ENCODE peak calls at places on chromosomes 3 and 15, in ten cellular contexts. K is adrenal gland, L is neural crest cell, Z is cardiac muscle cell, O is WTC11, J is fibroblast of mammary gland, A is foreskin fibroblast, Q is kidney epithelial cell, Y is lower leg skin, X is endothelial cell. V is an unnamed sample.

GRCh38 chr15:41493902-41494189 is 172 bp downstream of the ITPKA start:
- DNase-seq in K (no peak), L (no peak), Z (no peak), O (no peak), J (no peak), A (no peak), Q (no peak), Y (no peak), X (no peak), V (no peak)

GRCh38 chr15:66066439-66066838 is 187.1 kb downstream of the MEGF11 start:
- DNase-seq in K (no peak), L (no peak), Z (no peak), O (no peak), J (no peak), A (no peak), Q (no peak), Y (no peak), X (no peak), V (no peak)

GRCh38 chr15:88076246-88076645 is 180.3 kb downstream of the NTRK3 start:
- DNase-seq in K (no peak), L (no peak), Z (no peak), O (no peak), J (no peak), A (no peak), Q (no peak), Y (no peak), X (no peak), V (no peak)

GRCh38 chr3:13673207-13673606 is 124.3 kb downstream of the FBLN2 start:
- DNase-seq in K (no peak), L (no peak), Z (no peak), O (no peak), J (no peak), A (no peak), Q (no peak), Y (no peak), X (no peak), V (no peak)

GRCh38 chr3:143078883-143079282 is 40.7 kb upstream of the CHST2 start:
- DNase-seq in K (no peak), L (no peak), Z (no peak), O (no peak), J (peak), A (peak), Q (peak), Y (no peak), X (no peak), V (no peak)

GRCh38 chr15:78004919-78005634 is 72.4 kb downstream of the TBC1D2B start:
- DNase-seq in K (peak), L (no peak), Z (no peak), O (no peak), J (peak), A (peak), Q (no peak), Y (peak), X (no peak), V (no peak)

GRCh38 chr3:18027161-18027939 is 284.9 kb upstream of the TBC1D5 start:
- DNase-seq in K (no peak), L (no peak), Z (no peak), O (no peak), J (peak), A (no peak), Q (no peak), Y (no peak), X (no peak), V (no peak)

GRCh38 chr15:40063563-40064011 is 24.6 kb upstream of the SRP14 start:
- DNase-seq in K (no peak), L (no peak), Z (no peak), O (no peak), J (peak), A (peak), Q (peak), Y (no peak), X (no peak), V (no peak)

GRCh38 chr3:129224984-129225393 is 24.4 kb upstream of the COPG1 start:
- DNase-seq in K (peak), L (no peak), Z (no peak), O (no peak), J (peak), A (peak), Q (no peak), Y (peak), X (peak), V (no peak)

GRCh38 chr15:98121514-98121913 is 161.0 kb downstream of the ARRDC4 start:
- DNase-seq in K (no peak), L (no peak), Z (no peak), O (no peak), J (peak), A (no peak), Q (no peak), Y (no peak), X (no peak), V (no peak)

GRCh38 chr15:60101416-60101815 is 97.3 kb downstream of the FOXB1 start:
- DNase-seq in K (no peak), L (no peak), Z (no peak), O (no peak), J (no peak), A (no peak), Q (no peak), Y (no peak), X (no peak), V (no peak)

GRCh38 chr15:68818671-68819450 is 1.8 kb downstream of the ANP32A start:
- DNase-seq in K (peak), L (no peak), Z (peak), O (peak), J (peak), A (peak), Q (no peak), Y (peak), X (peak), V (no peak)

GRCh38 chr15:85500729-85501128 is 120.3 kb downstream of the AKAP13 start:
- DNase-seq in K (no peak), L (no peak), Z (peak), O (no peak), J (no peak), A (peak), Q (no peak), Y (no peak), X (peak), V (no peak)

GRCh38 chr15:39786444-39787056 is 3.9 kb upstream of the FSIP1 start:
- DNase-seq in K (no peak), L (no peak), Z (peak), O (peak), J (peak), A (peak), Q (no peak), Y (no peak), X (no peak), V (no peak)

GRCh38 chr3:63639821-63640220 is 12.7 kb upstream of the SNTN start:
- DNase-seq in K (no peak), L (no peak), Z (no peak), O (no peak), J (no peak), A (no peak), Q (no peak), Y (no peak), X (no peak), V (no peak)

GRCh38 chr3:46970391-46971091 is 6.0 kb downstream of the CCDC12 start:
- DNase-seq in K (peak), L (no peak), Z (no peak), O (no peak), J (peak), A (peak), Q (peak), Y (no peak), X (no peak), V (no peak)

GRCh38 chr3:191328963-191329653 is at the start of gene CCDC50:
- DNase-seq in K (peak), L (peak), Z (peak), O (peak), J (peak), A (peak), Q (no peak), Y (peak), X (peak), V (peak)

GRCh38 chr15:36769110-36769509 is 189.7 kb downstream of the CDIN1 start:
- DNase-seq in K (no peak), L (no peak), Z (no peak), O (no peak), J (peak), A (peak), Q (no peak), Y (no peak), X (no peak), V (no peak)

GRCh38 chr15:68542771-68543544 is 35.8 kb upstream of the CORO2B start:
- DNase-seq in K (peak), L (no peak), Z (no peak), O (no peak), J (peak), A (peak), Q (no peak), Y (peak), X (no peak), V (no peak)

GRCh38 chr3:139694542-139694941 is 16.8 kb upstream of the NMNAT3 start:
- DNase-seq in K (no peak), L (no peak), Z (no peak), O (no peak), J (no peak), A (no peak), Q (no peak), Y (no peak), X (no peak), V (no peak)

GRCh38 chr15:35450492-35450891 is 95.5 kb downstream of the DPH6 start:
- DNase-seq in K (peak), L (no peak), Z (no peak), O (no peak), J (peak), A (peak), Q (no peak), Y (no peak), X (no peak), V (no peak)

GRCh38 chr3:59595830-59596229 is 546.0 kb upstream of the CFAP20DC start:
- DNase-seq in K (no peak), L (no peak), Z (no peak), O (no peak), J (no peak), A (no peak), Q (no peak), Y (no peak), X (no peak), V (no peak)

GRCh38 chr15:86759766-86760165 is 680.1 kb downstream of the AGBL1 start:
- DNase-seq in K (no peak), L (no peak), Z (peak), O (no peak), J (no peak), A (no peak), Q (no peak), Y (no peak), X (no peak), V (no peak)

GRCh38 chr15:67080900-67081431 is 15.6 kb downstream of the SMAD3 start:
- DNase-seq in K (peak), L (no peak), Z (no peak), O (no peak), J (peak), A (peak), Q (peak), Y (peak), X (no peak), V (no peak)

GRCh38 chr3:64063207-64063981 is 40.1 kb upstream of the PSMD6 start:
- DNase-seq in K (no peak), L (no peak), Z (no peak), O (no peak), J (no peak), A (no peak), Q (no peak), Y (no peak), X (no peak), V (no peak)

GRCh38 chr3:13015286-13016082 is 57.7 kb downstream of the IQSEC1 start:
- DNase-seq in K (no peak), L (no peak), Z (peak), O (no peak), J (no peak), A (no peak), Q (no peak), Y (no peak), X (no peak), V (no peak)

GRCh38 chr15:75646112-75646943 is 1.4 kb upstream of the SNX33 start:
- DNase-seq in K (no peak), L (no peak), Z (no peak), O (no peak), J (no peak), A (peak), Q (no peak), Y (no peak), X (no peak), V (no peak)

GRCh38 chr15:79027532-79028410 is 62.8 kb downstream of the RASGRF1 start:
- DNase-seq in K (no peak), L (no peak), Z (no peak), O (no peak), J (no peak), A (no peak), Q (no peak), Y (no peak), X (no peak), V (no peak)

GRCh38 chr15:79023918-79024317 is 66.7 kb downstream of the RASGRF1 start:
- DNase-seq in K (no peak), L (no peak), Z (no peak), O (no peak), J (no peak), A (no peak), Q (no peak), Y (no peak), X (no peak), V (no peak)

GRCh38 chr15:79023546-79023890 is 67.1 kb downstream of the RASGRF1 start:
- DNase-seq in K (no peak), L (no peak), Z (no peak), O (no peak), J (no peak), A (no peak), Q (no peak), Y (no peak), X (no peak), V (no peak)

GRCh38 chr15:79025802-79026201 is 64.8 kb downstream of the RASGRF1 start:
- DNase-seq in K (no peak), L (no peak), Z (no peak), O (no peak), J (no peak), A (no peak), Q (no peak), Y (no peak), X (no peak), V (no peak)

DNA sequence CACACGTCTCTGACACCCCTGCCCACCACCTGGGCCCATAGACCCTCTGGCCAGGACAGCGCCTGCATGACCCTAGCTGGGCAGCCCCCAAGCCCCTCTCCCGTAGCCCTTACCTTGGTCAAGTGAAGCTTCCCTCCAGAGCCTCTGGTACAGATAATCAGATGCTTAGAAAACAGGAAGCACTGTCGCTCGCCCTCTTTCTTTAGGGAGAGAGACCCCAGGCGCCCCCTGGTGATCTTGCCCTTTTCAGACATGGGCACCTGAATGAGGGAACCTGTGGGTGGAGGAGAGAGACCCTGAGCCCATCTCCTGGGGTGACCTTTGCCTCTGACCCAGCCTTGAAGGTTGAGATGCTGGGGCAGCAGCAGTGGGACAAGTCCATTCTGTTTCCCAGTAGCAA is 65.4 kb downstream of the RASGRF1 start:
- DNase-seq in K (no peak), L (no peak), Z (peak), O (peak), J (no peak), A (no peak), Q (no peak), Y (no peak), X (peak), V (no peak)
- TF ChIP-seq CTCF in K (no peak), L (no peak), Z (peak), O (no peak), J (no peak), A (no peak), Q (no peak), Y (no peak), X (no peak), V (no peak)

GRCh38 chr3:169390310-169390731 is 273.2 kb downstream of the MECOM start:
- DNase-seq in K (no peak), L (no peak), Z (no peak), O (no peak), J (no peak), A (no peak), Q (no peak), Y (no peak), X (no peak), V (no peak)
- TF ChIP-seq CTCF in K (no peak), L (no peak), Z (peak), O (no peak), J (no peak), A (no peak), Q (no peak), Y (no peak), X (no peak), V (no peak)

DNA sequence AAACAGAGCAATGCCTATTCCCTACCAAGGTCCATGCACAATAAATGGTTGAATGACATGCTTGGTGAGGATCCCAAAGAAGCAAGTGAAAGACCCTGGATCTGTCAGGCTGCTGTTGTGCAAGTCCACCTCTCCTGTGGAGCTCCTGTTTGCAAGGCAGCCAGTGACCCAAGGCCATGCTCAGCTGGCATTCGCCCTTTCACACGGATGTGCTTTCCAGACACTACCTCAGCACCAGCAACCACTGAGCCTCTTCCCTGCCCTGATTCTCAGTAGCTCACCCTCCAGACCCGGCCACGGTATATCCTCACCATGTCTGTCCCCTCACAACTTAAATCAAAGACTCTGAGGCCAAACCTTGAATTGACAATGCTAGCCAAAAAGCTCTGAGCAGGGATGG is 23.3 kb downstream of the WWTR1 start:
- DNase-seq in K (peak), L (no peak), Z (no peak), O (no peak), J (no peak), A (no peak), Q (no peak), Y (no peak), X (no peak), V (no peak)
- TF ChIP-seq CTCF in K (no peak), L (no peak), Z (no peak), O (no peak), J (no peak), A (no peak), Q (no peak), Y (no peak), X (no peak), V (no peak)

GRCh38 chr15:101068961-101069734 is 150.0 kb downstream of the LRRK1 start:
- DNase-seq in K (no peak), L (peak), Z (peak), O (peak), J (no peak), A (peak), Q (no peak), Y (no peak), X (peak), V (no peak)
- TF ChIP-seq CTCF in K (no peak), L (peak), Z (peak), O (no peak), J (no peak), A (no peak), Q (peak), Y (no peak), X (peak), V (no peak)

GRCh38 chr3:115627180-115628074 is 4.1 kb downstream of the GAP43 start:
- DNase-seq in K (no peak), L (no peak), Z (no peak), O (no peak), J (no peak), A (no peak), Q (no peak), Y (no peak), X (no peak), V (no peak)
- TF ChIP-seq CTCF in K (no peak), L (no peak), Z (no peak), O (no peak), J (no peak), A (no peak), Q (no peak), Y (no peak), X (no peak), V (no peak)

V was measured in omental fat pad.